ENCODE peak calls at places on chromosomes 1 and 21, in eight cellular contexts. S is dermis microvascular lymphatic vessel endothelial cell; U is bronchial epithelial cell; B is SHP77; G is substantia nigra; C is C1 segment of cervical spinal cord; V is stimulated activated CD8-positive, alpha-beta memory T cell treated with anti-CD3 and anti-CD28 coated beads, Interleukin-4, amount 100 ng/mL, for 4 hours; D is IMR-90. A is an unnamed sample.

GRCh38 chr1:23198373-23198772 is 18.9 kb downstream of the HTR1D start:
- DNase-seq in S (peak; percentile 80), U (peak; percentile 96), B (no peak), G (no peak), C (no peak), V (no peak), D (peak; percentile 97), A (no peak)

GRCh38 chr1:77406661-77407060 is 124.8 kb downstream of the AK5 start:
- DNase-seq in S (peak; percentile 76), U (no peak), B (no peak), G (no peak), C (no peak), V (no peak), D (peak; percentile 11), A (no peak)

GRCh38 chr1:227357229-227358078 is 39.2 kb upstream of the CDC42BPA start:
- DNase-seq in S (peak; percentile 95), U (peak; percentile 80), B (no peak), G (no peak), C (no peak), V (no peak), D (peak; percentile 85), A (no peak)

GRCh38 chr21:41373769-41374168 is 11.9 kb downstream of the MX2 start:
- DNase-seq in S (no peak), U (no peak), B (no peak), G (no peak), C (no peak), V (no peak), D (no peak), A (no peak)

GRCh38 chr1:2001773-2002411 is 1.7 kb downstream of the CFAP74 start:
- DNase-seq in S (no peak), U (peak; percentile 25), B (no peak), G (no peak), C (no peak), V (no peak), D (no peak), A (no peak)

GRCh38 chr21:14591882-14592281 is 45.8 kb upstream of the SAMSN1 start:
- DNase-seq in S (peak; percentile 20), U (peak; percentile 9), B (no peak), G (no peak), C (no peak), V (no peak), D (no peak), A (no peak)

GRCh38 chr1:92470216-92470615 is 16.5 kb downstream of the GFI1 start:
- DNase-seq in S (no peak), U (no peak), B (no peak), G (no peak), C (no peak), V (no peak), D (no peak), A (no peak)

GRCh38 chr1:227234998-227235405 is 83.3 kb downstream of the CDC42BPA start:
- DNase-seq in S (peak; percentile 84), U (peak; percentile 77), B (peak; percentile 48), G (no peak), C (no peak), V (no peak), D (peak; percentile 73), A (no peak)

GRCh38 chr1:30106125-30106524 is 617.3 kb downstream of the MATN1 start:
- DNase-seq in S (peak; percentile 45), U (peak; percentile 11), B (peak; percentile 73), G (no peak), C (no peak), V (no peak), D (peak; percentile 18), A (no peak)

GRCh38 chr1:224744521-224744920 is 128.4 kb downstream of the CNIH3 start:
- DNase-seq in S (no peak), U (no peak), B (no peak), G (no peak), C (no peak), V (no peak), D (no peak), A (no peak)

GRCh38 chr1:158112994-158113758 is 67.5 kb upstream of the CD1D start:
- DNase-seq in S (peak; percentile 42), U (peak; percentile 35), B (no peak), G (peak; percentile 14), C (peak; percentile 5), V (no peak), D (peak; percentile 15), A (no peak)

GRCh38 chr21:41302976-41303375 is 13.6 kb upstream of the FAM3B start:
- DNase-seq in S (no peak), U (no peak), B (no peak), G (no peak), C (no peak), V (no peak), D (no peak), A (no peak)

GRCh38 chr1:151443846-151444790 is 15.2 kb downstream of the POGZ start:
- DNase-seq in S (peak; percentile 84), U (peak; percentile 88), B (peak; percentile 86), G (peak; percentile 47), C (no peak), V (no peak), D (peak; percentile 86), A (no peak)

GRCh38 chr1:36300526-36300925 is 5.6 kb upstream of the SH3D21 start:
- DNase-seq in S (peak; percentile 45), U (peak; percentile 85), B (no peak), G (no peak), C (no peak), V (no peak), D (peak; percentile 53), A (no peak)

GRCh38 chr1:115507256-115507589 is 134.5 kb upstream of the VANGL1 start:
- DNase-seq in S (peak; percentile 46), U (peak; percentile 54), B (peak; percentile 36), G (no peak), C (no peak), V (no peak), D (peak; percentile 63), A (no peak)

GRCh38 chr1:55478742-55479141 is 263.6 kb upstream of the USP24 start:
- DNase-seq in S (peak; percentile 59), U (peak; percentile 48), B (peak; percentile 13), G (no peak), C (no peak), V (no peak), D (peak; percentile 51), A (no peak)

GRCh38 chr1:236753554-236753953 is 41.5 kb upstream of the MTR start:
- DNase-seq in S (peak; percentile 13), U (peak; percentile 5), B (peak; percentile 30), G (no peak), C (no peak), V (no peak), D (peak; percentile 21), A (no peak)

GRCh38 chr1:53186533-53186932 is 10.1 kb upstream of the CPT2 start:
- DNase-seq in S (no peak), U (no peak), B (no peak), G (no peak), C (no peak), V (no peak), D (no peak), A (no peak)

GRCh38 chr1:207026177-207026576 is 6.4 kb downstream of the C1orf116 start:
- DNase-seq in S (no peak), U (peak; percentile 62), B (no peak), G (no peak), C (no peak), V (no peak), D (no peak), A (no peak)

GRCh38 chr1:204479387-204480136 is 15.0 kb downstream of the PIK3C2B start:
- DNase-seq in S (no peak), U (peak; percentile 93), B (no peak), G (no peak), C (no peak), V (no peak), D (no peak), A (no peak)

GRCh38 chr1:226654046-226654445 is 85.0 kb downstream of the ITPKB start:
- DNase-seq in S (no peak), U (no peak), B (no peak), G (no peak), C (no peak), V (no peak), D (peak; percentile 54), A (no peak)

GRCh38 chr1:216587715-216588114 is 135.5 kb downstream of the ESRRG start:
- DNase-seq in S (no peak), U (peak; percentile 53), B (no peak), G (no peak), C (no peak), V (no peak), D (peak; percentile 31), A (no peak)

GRCh38 chr1:92585831-92586230 is 99.1 kb upstream of the GFI1 start:
- DNase-seq in S (no peak), U (peak; percentile 74), B (no peak), G (no peak), C (no peak), V (no peak), D (no peak), A (no peak)

GRCh38 chr1:154881820-154882535 is 11.9 kb upstream of the KCNN3 start:
- DNase-seq in S (no peak), U (no peak), B (no peak), G (no peak), C (no peak), V (no peak), D (no peak), A (no peak)

GRCh38 chr1:244354810-244355278 is 96.9 kb downstream of the ADSS2 start:
- DNase-seq in S (no peak), U (no peak), B (no peak), G (no peak), C (no peak), V (no peak), D (peak; percentile 13), A (no peak)

GRCh38 chr1:219790834-219791615 is 137.3 kb downstream of the SLC30A10 start:
- DNase-seq in S (no peak), U (peak; percentile 22), B (no peak), G (no peak), C (no peak), V (no peak), D (peak; percentile 63), A (no peak)

GRCh38 chr1:205538211-205538840 is 33.9 kb downstream of the CDK18 start:
- DNase-seq in S (no peak), U (no peak), B (no peak), G (no peak), C (no peak), V (no peak), D (peak; percentile 13), A (no peak)

GRCh38 chr1:58769809-58770345 is 14.0 kb downstream of the JUN start:
- DNase-seq in S (no peak), U (peak; percentile 68), B (no peak), G (no peak), C (no peak), V (no peak), D (no peak), A (no peak)

GRCh38 chr1:10553124-10553523 is 78.4 kb downstream of the PEX14 start:
- DNase-seq in S (no peak), U (no peak), B (no peak), G (no peak), C (no peak), V (no peak), D (no peak), A (no peak)

A was measured in esophagus squamous epithelium.